ENCODE peak calls at places on chromosomes 1 and 21, in eight cellular contexts. S is fibroblast of pulmonary artery, M is mesothelial cell of epicardium, O is D721Med, N is cardiac fibroblast, W is HepG2, D is endothelial cell, J is tibial artery. Q is an unnamed sample.

GRCh38 chr1:234170622-234171021 is 202.6 kb upstream of the COA6 start:
- DNase-seq in O (no peak), J (no peak), D (no peak), M (no peak), S (no peak), W (no peak), N (no peak), Q (no peak)

GRCh38 chr1:177857285-177857684 is 112.6 kb downstream of the SEC16B start:
- DNase-seq in J (no peak), O (no peak), D (no peak), N (no peak), S (no peak), M (no peak), W (no peak), Q (no peak)

GRCh38 chr1:12383786-12384185 is 154.0 kb downstream of the VPS13D start:
- DNase-seq in N (no peak), S (no peak), M (no peak), O (no peak), D (no peak), J (no peak), W (no peak), Q (no peak)

GRCh38 chr21:32083175-32083574 is 195.7 kb downstream of the MIS18A start:
- DNase-seq in M (no peak), W (no peak), S (peak), D (no peak), O (no peak), N (peak), J (no peak), Q (no peak)

GRCh38 chr1:153553691-153554608 is 4.9 kb upstream of the S100A3 start:
- DNase-seq in N (peak), D (no peak), W (no peak), J (peak), S (no peak), M (no peak), O (no peak), Q (no peak)

GRCh38 chr1:165490175-165490574 is 45.2 kb upstream of the RXRG start:
- DNase-seq in S (no peak), J (peak), O (no peak), D (no peak), M (no peak), N (peak), W (no peak), Q (no peak)

GRCh38 chr21:44299458-44300261 is at the start of gene PFKL:
- DNase-seq in M (peak), N (peak), W (peak), D (peak), J (peak), S (peak), O (peak), Q (peak)

GRCh38 chr1:63931468-63931867 is 157.7 kb downstream of the ROR1 start:
- DNase-seq in J (no peak), N (peak), O (no peak), M (no peak), W (no peak), S (peak), D (no peak), Q (no peak)

GRCh38 chr1:28582248-28582615 is 9.8 kb upstream of the RAB42 start:
- DNase-seq in S (peak), W (no peak), M (no peak), N (peak), D (no peak), O (no peak), J (peak), Q (no peak)

GRCh38 chr1:27504588-27505419 is 14.8 kb upstream of the WASF2 start:
- DNase-seq in S (no peak), O (peak), D (peak), M (no peak), N (peak), J (peak), W (peak), Q (no peak)

GRCh38 chr1:107963601-107964396 is 1.2 kb downstream of the VAV3 start:
- DNase-seq in J (no peak), O (no peak), W (no peak), D (peak), N (peak), M (no peak), S (peak), Q (peak)

GRCh38 chr1:12617511-12617900 is 504 bp downstream of the DHRS3 start:
- DNase-seq in D (no peak), O (no peak), W (peak), N (no peak), J (no peak), S (no peak), M (no peak), Q (no peak)

GRCh38 chr1:14939527-14940284 is 213.8 kb upstream of the TMEM51 start:
- DNase-seq in J (no peak), N (peak), O (no peak), W (peak), M (no peak), D (no peak), S (peak), Q (no peak)

GRCh38 chr1:156752843-156753486 is 1.5 kb upstream of the HDGF start:
- DNase-seq in N (peak), J (no peak), M (no peak), O (no peak), S (peak), W (peak), D (no peak), Q (no peak)

GRCh38 chr1:58981392-58981791 is 197.5 kb upstream of the JUN start:
- DNase-seq in S (no peak), W (no peak), D (no peak), M (no peak), N (no peak), J (no peak), O (no peak), Q (no peak)

GRCh38 chr1:178057131-178057765 is 36.7 kb upstream of the RASAL2 start:
- DNase-seq in W (no peak), O (no peak), J (no peak), S (no peak), M (no peak), D (no peak), N (no peak), Q (no peak)

GRCh38 chr1:110899458-110899843 is 26.5 kb downstream of the CD53 start:
- DNase-seq in W (no peak), D (no peak), J (no peak), O (no peak), M (no peak), N (no peak), S (no peak), Q (no peak)

GRCh38 chr1:205273551-205273982 is 45.8 kb downstream of the TMCC2 start:
- DNase-seq in W (peak), J (peak), D (peak), O (peak), N (peak), S (peak), M (peak), Q (peak)

GRCh38 chr1:61093525-61094137 is 11.3 kb downstream of the NFIA start:
- DNase-seq in O (no peak), D (no peak), W (no peak), S (no peak), J (no peak), M (no peak), N (peak), Q (no peak)

GRCh38 chr1:17470021-17470799 is 30.7 kb upstream of the RCC2 start:
- DNase-seq in S (no peak), O (no peak), D (no peak), W (no peak), M (no peak), J (no peak), N (no peak), Q (no peak)

GRCh38 chr21:35206141-35207125 is 157.3 kb upstream of the RUNX1 start:
- DNase-seq in S (no peak), M (no peak), D (no peak), J (no peak), N (no peak), W (no peak), O (no peak), Q (no peak)

GRCh38 chr1:229147086-229147485 is 123.8 kb upstream of the RAB4A start:
- DNase-seq in S (no peak), J (no peak), N (peak), D (no peak), O (no peak), M (no peak), W (no peak), Q (no peak)

GRCh38 chr1:209190591-209191241 is 392.8 kb upstream of the CAMK1G start:
- DNase-seq in O (no peak), S (peak), W (peak), N (peak), D (peak), J (peak), M (peak), Q (no peak)

GRCh38 chr1:9112961-9113880 is 15.7 kb downstream of the GPR157 start:
- DNase-seq in M (no peak), W (peak), S (no peak), D (no peak), O (no peak), J (no peak), N (no peak), Q (no peak)

GRCh38 chr1:214043167-214043566 is 55.4 kb downstream of the PROX1 start:
- DNase-seq in M (no peak), W (no peak), N (no peak), S (no peak), O (no peak), D (no peak), J (no peak), Q (no peak)

GRCh38 chr1:99728494-99729235 is 37.8 kb downstream of the FRRS1 start:
- DNase-seq in D (peak), W (peak), N (peak), O (no peak), M (no peak), J (no peak), S (peak), Q (no peak)

GRCh38 chr1:182189535-182190066 is 128.1 kb upstream of the ZNF648 start:
- DNase-seq in D (no peak), M (no peak), O (no peak), S (no peak), W (no peak), N (no peak), J (no peak), Q (no peak)

GRCh38 chr1:72845981-72846380 is 563.6 kb upstream of the NEGR1 start:
- DNase-seq in W (no peak), N (no peak), S (no peak), D (no peak), J (no peak), O (no peak), M (no peak), Q (no peak)

DNA sequence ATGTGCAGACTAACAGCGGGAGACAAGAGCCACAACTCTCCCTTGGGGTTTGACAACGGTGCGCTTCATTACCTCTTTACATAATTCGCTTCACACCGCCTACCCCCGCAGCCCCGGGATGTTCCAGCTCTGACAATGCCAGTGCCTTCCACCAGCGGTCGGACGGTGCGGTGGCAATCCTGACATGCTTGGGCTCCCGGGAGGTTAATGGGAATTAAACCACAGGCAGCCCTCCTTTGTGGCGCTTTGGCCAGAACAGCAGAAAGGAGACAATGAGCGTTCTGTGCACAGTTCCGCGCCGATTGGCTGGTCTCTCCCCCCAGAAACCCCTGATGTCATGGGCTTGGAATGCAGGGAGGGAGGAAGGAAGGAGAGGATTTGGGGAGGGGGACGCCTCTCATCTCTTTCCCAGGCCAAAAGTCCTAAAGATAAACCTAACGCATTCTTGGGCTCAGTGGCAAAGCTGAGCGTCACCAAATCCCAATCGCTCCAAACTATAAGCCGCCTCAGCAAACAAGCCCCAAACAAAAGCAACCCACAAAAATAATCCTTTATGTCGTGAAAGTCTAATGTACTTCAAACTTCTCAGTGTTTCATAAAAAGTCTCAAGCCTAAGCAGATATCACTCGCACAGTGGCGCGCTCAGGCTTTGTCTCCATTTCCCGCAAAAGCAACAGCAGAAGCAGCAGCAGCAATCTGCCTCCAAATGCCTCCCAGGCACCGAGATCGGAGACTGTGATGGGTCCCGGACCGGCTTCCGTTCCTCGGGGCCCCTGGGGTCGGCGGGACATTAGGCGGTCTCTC is 1.1 kb downstream of the CNN3 start:
- DNase-seq in O (no peak), J (peak), N (peak), D (peak), M (peak), W (peak), S (peak), Q (peak)
- TF ChIP-seq CTCF in O (no peak), J (peak), N (no peak), D (no peak), M (no peak), W (no peak), S (no peak), Q (no peak)

GRCh38 chr1:3907621-3908165 is 7.6 kb upstream of the C1orf174 start:
- DNase-seq in S (no peak), N (no peak), M (no peak), W (no peak), D (no peak), O (no peak), J (no peak), Q (no peak)
- TF ChIP-seq CTCF in S (no peak), N (no peak), M (no peak), W (no peak), D (no peak), O (no peak), J (no peak), Q (no peak)

GRCh38 chr21:30962013-30962412 is 76.3 kb downstream of the KRTAP19-8 start:
- DNase-seq in W (no peak), N (no peak), J (no peak), M (no peak), S (no peak), D (no peak), O (no peak), Q (no peak)
- TF ChIP-seq CTCF in W (no peak), N (no peak), J (no peak), M (peak), S (no peak), D (peak), O (no peak), Q (no peak)

GRCh38 chr21:23968008-23968407 is 1639.3 kb downstream of the MRPL39 start:
- DNase-seq in J (no peak), D (no peak), O (no peak), S (no peak), N (no peak), M (no peak), W (no peak), Q (no peak)
- TF ChIP-seq CTCF in J (no peak), D (no peak), O (no peak), S (no peak), N (no peak), M (no peak), W (no peak), Q (no peak)

GRCh38 chr1:222928212-222928611 is 113.4 kb downstream of the DISP1 start:
- DNase-seq in D (peak), J (peak), S (peak), O (no peak), M (peak), W (peak), N (peak), Q (no peak)
- TF ChIP-seq CTCF in D (no peak), J (no peak), S (peak), O (no peak), M (no peak), W (no peak), N (no peak), Q (no peak)

GRCh38 chr1:3413975-3414710 is 40.3 kb upstream of the ARHGEF16 start:
- DNase-seq in M (no peak), O (no peak), N (no peak), W (no peak), J (no peak), D (no peak), S (no peak), Q (no peak)
- TF ChIP-seq CTCF in M (peak), O (no peak), N (no peak), W (no peak), J (no peak), D (peak), S (no peak), Q (no peak)

GRCh38 chr1:242455052-242455361 is 69.5 kb downstream of the PLD5 start:
- DNase-seq in S (no peak), W (no peak), D (no peak), J (no peak), N (no peak), M (no peak), O (no peak), Q (no peak)
- TF ChIP-seq CTCF in S (no peak), W (no peak), D (no peak), J (no peak), N (no peak), M (peak), O (no peak), Q (no peak)

DNA sequence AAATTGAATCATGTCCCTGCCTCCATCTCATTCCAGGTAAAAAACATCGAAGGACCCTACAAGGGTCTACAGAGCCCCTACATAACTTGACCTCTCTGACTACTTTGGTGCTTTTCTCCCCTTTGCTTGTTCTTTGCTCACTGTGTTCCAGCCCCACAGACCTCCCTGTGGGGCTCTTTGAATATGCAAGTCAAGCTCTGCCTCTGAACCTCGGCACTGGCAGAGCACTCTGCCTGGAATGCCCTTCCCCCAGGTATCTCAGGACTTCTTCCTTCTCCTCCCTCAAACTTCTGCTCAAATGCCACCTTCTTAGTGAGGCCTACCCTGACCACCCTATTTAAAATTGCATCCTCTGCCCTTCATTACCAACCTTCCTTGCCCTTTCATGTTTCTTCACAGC is 87.8 kb upstream of the CD34 start:
- DNase-seq in J (no peak), N (no peak), S (no peak), M (no peak), D (no peak), W (no peak), O (no peak), Q (no peak)
- TF ChIP-seq CTCF in J (no peak), N (no peak), S (no peak), M (no peak), D (no peak), W (no peak), O (no peak), Q (no peak)

Q was measured in activated B cell treated with CpG ODN at 0.5 μM for 24 hours.